ENCODE peak calls at places on chromosome 1, in seven cellular contexts. One of them, this sample, is unnamed.

GRCh38 chr1:10606070-10606469 is 131.3 kb downstream of the PEX14 start:
- DNase-seq in AML-193: no peak
- DNase-seq in mucosa of descending colon: no peak
- DNase-seq in CD8-positive, alpha-beta memory T cell: no peak
- DNase-seq in GM03348: no peak
- DNase-seq in mesendoderm: no peak
- DNase-seq in NCI-H1092 treated with DMSO at 0.1 percent for 48 hours: no peak
- DNase-seq in this sample: no peak

GRCh38 chr1:183218981-183219621 is 33.0 kb downstream of the LAMC2 start:
- DNase-seq in AML-193: no peak
- DNase-seq in mucosa of descending colon: no peak
- DNase-seq in CD8-positive, alpha-beta memory T cell: peak
- DNase-seq in GM03348: no peak
- DNase-seq in mesendoderm: no peak
- DNase-seq in NCI-H1092 treated with DMSO at 0.1 percent for 48 hours: peak
- DNase-seq in this sample: no peak

GRCh38 chr1:14983277-14983676 is 170.3 kb upstream of the TMEM51 start:
- DNase-seq in AML-193: no peak
- DNase-seq in mucosa of descending colon: no peak
- DNase-seq in CD8-positive, alpha-beta memory T cell: no peak
- DNase-seq in GM03348: no peak
- DNase-seq in mesendoderm: no peak
- DNase-seq in NCI-H1092 treated with DMSO at 0.1 percent for 48 hours: no peak
- DNase-seq in this sample: no peak

GRCh38 chr1:41661428-41662060 is 177.1 kb upstream of the EDN2 start:
- DNase-seq in AML-193: no peak
- DNase-seq in mucosa of descending colon: peak
- DNase-seq in CD8-positive, alpha-beta memory T cell: no peak
- DNase-seq in GM03348: peak
- DNase-seq in mesendoderm: no peak
- DNase-seq in NCI-H1092 treated with DMSO at 0.1 percent for 48 hours: peak
- DNase-seq in this sample: no peak

GRCh38 chr1:30734106-30734505 is 10.7 kb upstream of the MATN1 start:
- DNase-seq in AML-193: no peak
- DNase-seq in mucosa of descending colon: no peak
- DNase-seq in CD8-positive, alpha-beta memory T cell: no peak
- DNase-seq in GM03348: no peak
- DNase-seq in mesendoderm: no peak
- DNase-seq in NCI-H1092 treated with DMSO at 0.1 percent for 48 hours: no peak
- DNase-seq in this sample: no peak

GRCh38 chr1:53367503-53368313 is 39.8 kb upstream of the LRP8 start:
- DNase-seq in AML-193: peak
- DNase-seq in mucosa of descending colon: no peak
- DNase-seq in CD8-positive, alpha-beta memory T cell: peak
- DNase-seq in GM03348: no peak
- DNase-seq in mesendoderm: no peak
- DNase-seq in NCI-H1092 treated with DMSO at 0.1 percent for 48 hours: no peak
- DNase-seq in this sample: no peak

GRCh38 chr1:245234217-245235120 is 79.7 kb downstream of the KIF26B start:
- DNase-seq in AML-193: no peak
- DNase-seq in mucosa of descending colon: no peak
- DNase-seq in CD8-positive, alpha-beta memory T cell: no peak
- DNase-seq in GM03348: no peak
- DNase-seq in mesendoderm: peak
- DNase-seq in NCI-H1092 treated with DMSO at 0.1 percent for 48 hours: peak
- DNase-seq in this sample: no peak

GRCh38 chr1:230861970-230862595 is 6.2 kb downstream of the C1orf198 start:
- DNase-seq in AML-193: no peak
- DNase-seq in mucosa of descending colon: no peak
- DNase-seq in CD8-positive, alpha-beta memory T cell: no peak
- DNase-seq in GM03348: no peak
- DNase-seq in mesendoderm: no peak
- DNase-seq in NCI-H1092 treated with DMSO at 0.1 percent for 48 hours: no peak
- DNase-seq in this sample: no peak

GRCh38 chr1:234322979-234323378 is 50.3 kb upstream of the COA6 start:
- DNase-seq in AML-193: peak
- DNase-seq in mucosa of descending colon: no peak
- DNase-seq in CD8-positive, alpha-beta memory T cell: no peak
- DNase-seq in GM03348: no peak
- DNase-seq in mesendoderm: peak
- DNase-seq in NCI-H1092 treated with DMSO at 0.1 percent for 48 hours: no peak
- DNase-seq in this sample: peak

GRCh38 chr1:209879539-209879938 is 51.8 kb downstream of the UTP25 start:
- DNase-seq in AML-193: no peak
- DNase-seq in mucosa of descending colon: no peak
- DNase-seq in CD8-positive, alpha-beta memory T cell: no peak
- DNase-seq in GM03348: no peak
- DNase-seq in mesendoderm: no peak
- DNase-seq in NCI-H1092 treated with DMSO at 0.1 percent for 48 hours: peak
- DNase-seq in this sample: no peak

GRCh38 chr1:111709986-111710385 is 29.2 kb downstream of the INKA2 start:
- DNase-seq in AML-193: no peak
- DNase-seq in mucosa of descending colon: no peak
- DNase-seq in CD8-positive, alpha-beta memory T cell: no peak
- DNase-seq in GM03348: no peak
- DNase-seq in mesendoderm: no peak
- DNase-seq in NCI-H1092 treated with DMSO at 0.1 percent for 48 hours: no peak
- DNase-seq in this sample: no peak

GRCh38 chr1:184790642-184791041 is 36.0 kb upstream of the EDEM3 start:
- DNase-seq in AML-193: no peak
- DNase-seq in mucosa of descending colon: no peak
- DNase-seq in CD8-positive, alpha-beta memory T cell: no peak
- DNase-seq in GM03348: no peak
- DNase-seq in mesendoderm: no peak
- DNase-seq in NCI-H1092 treated with DMSO at 0.1 percent for 48 hours: no peak
- DNase-seq in this sample: no peak

This sample was measured in T-helper 9 cell.